ENCODE peak calls at places on chromosomes 6 and 20, in six cellular contexts. One of them, this sample, is unnamed.

GRCh38 chr6:1949533-1949932 is 295.9 kb downstream of the GMDS start:
- DNase-seq in heart left ventricle: no peak
- DNase-seq in adrenal gland: no peak
- DNase-seq in right cardiac atrium: no peak
- DNase-seq in uterus: no peak
- DNase-seq in thyroid gland: no peak
- DNase-seq in this sample: no peak

GRCh38 chr6:140059947-140060346 is 685.5 kb upstream of the CITED2 start:
- DNase-seq in heart left ventricle: no peak
- DNase-seq in adrenal gland: no peak
- DNase-seq in right cardiac atrium: no peak
- DNase-seq in uterus: no peak
- DNase-seq in thyroid gland: no peak
- DNase-seq in this sample: no peak

GRCh38 chr20:53829706-53830521 is 236.3 kb upstream of the ZNF217 start:
- DNase-seq in heart left ventricle: no peak
- DNase-seq in adrenal gland: no peak
- DNase-seq in right cardiac atrium: no peak
- DNase-seq in uterus: no peak
- DNase-seq in thyroid gland: peak; percentile 45
- DNase-seq in this sample: no peak

GRCh38 chr20:50098259-50098658 is 14.7 kb downstream of the UBE2V1 start:
- DNase-seq in heart left ventricle: no peak
- DNase-seq in adrenal gland: no peak
- DNase-seq in right cardiac atrium: no peak
- DNase-seq in uterus: no peak
- DNase-seq in thyroid gland: no peak
- DNase-seq in this sample: no peak

GRCh38 chr6:52603000-52603795 is 26.3 kb upstream of the TRAM2 start:
- DNase-seq in heart left ventricle: no peak
- DNase-seq in adrenal gland: no peak
- DNase-seq in right cardiac atrium: no peak
- DNase-seq in uterus: no peak
- DNase-seq in thyroid gland: no peak
- DNase-seq in this sample: no peak

GRCh38 chr6:36685198-36685919 is 6.8 kb downstream of the CDKN1A start:
- DNase-seq in heart left ventricle: no peak
- DNase-seq in adrenal gland: no peak
- DNase-seq in right cardiac atrium: no peak
- DNase-seq in uterus: no peak
- DNase-seq in thyroid gland: no peak
- DNase-seq in this sample: no peak

GRCh38 chr6:135271626-135272025 is 90.5 kb downstream of the MYB start:
- DNase-seq in heart left ventricle: no peak
- DNase-seq in adrenal gland: no peak
- DNase-seq in right cardiac atrium: no peak
- DNase-seq in uterus: no peak
- DNase-seq in thyroid gland: no peak
- DNase-seq in this sample: no peak

GRCh38 chr6:11729083-11729482 is 49.5 kb downstream of the ADTRP start:
- DNase-seq in heart left ventricle: no peak
- DNase-seq in adrenal gland: no peak
- DNase-seq in right cardiac atrium: no peak
- DNase-seq in uterus: no peak
- DNase-seq in thyroid gland: no peak
- DNase-seq in this sample: no peak

GRCh38 chr6:105781905-105782304 is 304.2 kb upstream of the PRDM1 start:
- DNase-seq in heart left ventricle: no peak
- DNase-seq in adrenal gland: no peak
- DNase-seq in right cardiac atrium: no peak
- DNase-seq in uterus: no peak
- DNase-seq in thyroid gland: no peak
- DNase-seq in this sample: no peak

GRCh38 chr20:61173966-61174725 is 77.9 kb upstream of the CDH4 start:
- DNase-seq in heart left ventricle: no peak
- DNase-seq in adrenal gland: no peak
- DNase-seq in right cardiac atrium: no peak
- DNase-seq in uterus: no peak
- DNase-seq in thyroid gland: no peak
- DNase-seq in this sample: no peak

GRCh38 chr6:13992417-13993055 is 67.8 kb downstream of the RNF182 start:
- DNase-seq in heart left ventricle: no peak
- DNase-seq in adrenal gland: no peak
- DNase-seq in right cardiac atrium: no peak
- DNase-seq in uterus: no peak
- DNase-seq in thyroid gland: no peak
- DNase-seq in this sample: no peak

GRCh38 chr20:8305449-8305978 is 173.4 kb downstream of the PLCB1 start:
- DNase-seq in heart left ventricle: no peak
- DNase-seq in adrenal gland: peak; percentile 18
- DNase-seq in right cardiac atrium: peak; percentile 47
- DNase-seq in uterus: peak; percentile 15
- DNase-seq in thyroid gland: peak; percentile 31
- DNase-seq in this sample: peak; percentile 85

GRCh38 chr6:107817784-107818183 is 6.3 kb downstream of the SCML4 start:
- DNase-seq in heart left ventricle: no peak
- DNase-seq in adrenal gland: no peak
- DNase-seq in right cardiac atrium: no peak
- DNase-seq in uterus: no peak
- DNase-seq in thyroid gland: no peak
- DNase-seq in this sample: no peak

GRCh38 chr6:42104807-42105713 is 37.4 kb downstream of the C6orf132 start:
- DNase-seq in heart left ventricle: no peak
- DNase-seq in adrenal gland: no peak
- DNase-seq in right cardiac atrium: no peak
- DNase-seq in uterus: no peak
- DNase-seq in thyroid gland: no peak
- DNase-seq in this sample: peak; percentile 40

GRCh38 chr20:61976650-61977332 is 88.9 kb downstream of the TAF4 start:
- DNase-seq in heart left ventricle: no peak
- DNase-seq in adrenal gland: no peak
- DNase-seq in right cardiac atrium: no peak
- DNase-seq in uterus: no peak
- DNase-seq in thyroid gland: no peak
- DNase-seq in this sample: no peak

GRCh38 chr6:36730424-36731380 is 33.1 kb downstream of the RAB44 start:
- DNase-seq in heart left ventricle: no peak
- DNase-seq in adrenal gland: no peak
- DNase-seq in right cardiac atrium: peak; percentile 17
- DNase-seq in uterus: no peak
- DNase-seq in thyroid gland: no peak
- DNase-seq in this sample: no peak

GRCh38 chr6:14079433-14079832 is 38.1 kb upstream of the CD83 start:
- DNase-seq in heart left ventricle: no peak
- DNase-seq in adrenal gland: no peak
- DNase-seq in right cardiac atrium: peak; percentile 84
- DNase-seq in uterus: no peak
- DNase-seq in thyroid gland: no peak
- DNase-seq in this sample: no peak

GRCh38 chr6:138499303-138499991 is at the start of gene NHSL1:
- DNase-seq in heart left ventricle: no peak
- DNase-seq in adrenal gland: no peak
- DNase-seq in right cardiac atrium: no peak
- DNase-seq in uterus: no peak
- DNase-seq in thyroid gland: no peak
- DNase-seq in this sample: no peak

GRCh38 chr6:99294786-99295185 is 54.7 kb downstream of the FAXC start:
- DNase-seq in heart left ventricle: no peak
- DNase-seq in adrenal gland: no peak
- DNase-seq in right cardiac atrium: no peak
- DNase-seq in uterus: no peak
- DNase-seq in thyroid gland: no peak
- DNase-seq in this sample: no peak

GRCh38 chr20:48823960-48824497 is 3.8 kb downstream of the PREX1 start:
- DNase-seq in heart left ventricle: no peak
- DNase-seq in adrenal gland: no peak
- DNase-seq in right cardiac atrium: no peak
- DNase-seq in uterus: no peak
- DNase-seq in thyroid gland: no peak
- DNase-seq in this sample: no peak

GRCh38 chr6:109318328-109318876 is 63.9 kb downstream of the CD164 start:
- DNase-seq in heart left ventricle: no peak
- DNase-seq in adrenal gland: no peak
- DNase-seq in right cardiac atrium: no peak
- DNase-seq in uterus: no peak
- DNase-seq in thyroid gland: peak; percentile 40
- DNase-seq in this sample: peak; percentile 73

GRCh38 chr20:24855848-24856247 is 93.2 kb upstream of the CST7 start:
- DNase-seq in heart left ventricle: no peak
- DNase-seq in adrenal gland: no peak
- DNase-seq in right cardiac atrium: no peak
- DNase-seq in uterus: no peak
- DNase-seq in thyroid gland: no peak
- DNase-seq in this sample: no peak
- H3K9me3 ChIP-seq in heart left ventricle: peaks cover 8% of the 10 kb centered on the region
- H3K9me3 ChIP-seq in adrenal gland: no peaks in the 10 kb centered on the region
- H3K9me3 ChIP-seq in right cardiac atrium: peaks cover 3% of the 10 kb centered on the region
- H3K9me3 ChIP-seq in uterus: no peaks in the 10 kb centered on the region
- H3K9me3 ChIP-seq in thyroid gland: no peaks in the 10 kb centered on the region
- H3K9me3 ChIP-seq in this sample: no peaks in the 10 kb centered on the region

DNA sequence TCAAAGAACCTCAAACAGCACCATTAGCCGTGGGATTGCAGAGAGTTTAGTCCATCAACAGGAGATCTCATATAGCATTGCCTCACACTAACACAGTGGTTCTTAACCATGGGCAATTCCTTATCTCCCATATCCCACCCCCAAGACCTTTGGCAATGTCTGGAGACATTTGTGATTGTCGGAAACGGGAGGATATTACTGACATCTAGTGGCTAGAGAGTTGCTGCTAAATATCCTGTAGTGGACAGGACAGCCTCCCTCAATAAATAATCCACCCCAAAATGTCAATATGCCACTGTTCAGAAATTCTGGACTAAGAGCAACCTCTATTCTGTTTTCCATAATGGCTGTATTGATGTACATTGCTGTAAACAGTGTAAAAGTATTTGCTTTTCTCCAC is 210.1 kb upstream of the CCN2 start:
- DNase-seq in heart left ventricle: no peak
- DNase-seq in adrenal gland: no peak
- DNase-seq in right cardiac atrium: no peak
- DNase-seq in uterus: no peak
- DNase-seq in thyroid gland: no peak
- DNase-seq in this sample: no peak
- H3K9me3 ChIP-seq in heart left ventricle: peaks cover 3% of the 10 kb centered on the region
- H3K9me3 ChIP-seq in adrenal gland: no peaks in the 10 kb centered on the region
- H3K9me3 ChIP-seq in right cardiac atrium: no peaks in the 10 kb centered on the region
- H3K9me3 ChIP-seq in uterus: no peaks in the 10 kb centered on the region
- H3K9me3 ChIP-seq in thyroid gland: no peaks in the 10 kb centered on the region
- H3K9me3 ChIP-seq in this sample: no peaks in the 10 kb centered on the region

DNA sequence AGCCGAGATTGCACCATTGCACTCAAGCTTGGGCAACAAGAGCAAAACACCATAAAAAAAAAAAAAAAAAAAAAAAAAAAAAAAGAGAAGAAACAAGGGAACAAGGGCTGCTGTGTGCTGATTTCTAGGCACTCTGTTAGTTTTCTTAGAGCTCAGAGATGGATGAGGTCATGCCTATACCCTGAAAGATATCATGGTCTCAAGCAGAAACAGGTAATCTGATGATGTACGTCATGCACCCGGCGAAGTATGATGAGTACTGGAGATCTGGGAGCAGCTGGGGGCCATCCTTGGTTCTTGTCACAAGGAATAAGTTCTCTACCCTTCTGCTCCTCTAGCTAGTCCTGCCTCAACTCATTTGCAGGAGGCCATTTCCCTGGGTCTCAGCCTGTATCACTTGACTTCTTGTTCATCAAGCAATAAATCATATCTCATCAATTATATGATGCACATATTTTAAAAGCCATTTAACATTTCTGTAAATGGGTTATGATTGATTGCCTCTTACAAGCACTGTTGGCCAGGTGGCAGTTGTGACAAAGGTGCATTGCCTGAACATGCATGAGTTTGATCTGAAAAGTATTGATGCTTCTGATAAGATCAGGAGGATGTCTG is 517.2 kb downstream of the DHX35 start:
- DNase-seq in heart left ventricle: no peak
- DNase-seq in adrenal gland: no peak
- DNase-seq in right cardiac atrium: no peak
- DNase-seq in uterus: no peak
- DNase-seq in thyroid gland: no peak
- DNase-seq in this sample: no peak
- H3K9me3 ChIP-seq in heart left ventricle: no peaks in the 10 kb centered on the region
- H3K9me3 ChIP-seq in adrenal gland: no peaks in the 10 kb centered on the region
- H3K9me3 ChIP-seq in right cardiac atrium: no peaks in the 10 kb centered on the region
- H3K9me3 ChIP-seq in uterus: no peaks in the 10 kb centered on the region
- H3K9me3 ChIP-seq in thyroid gland: no peaks in the 10 kb centered on the region
- H3K9me3 ChIP-seq in this sample: no peaks in the 10 kb centered on the region

GRCh38 chr6:169894377-169894960 is 143.0 kb downstream of the ERMARD start:
- DNase-seq in heart left ventricle: no peak
- DNase-seq in adrenal gland: no peak
- DNase-seq in right cardiac atrium: no peak
- DNase-seq in uterus: no peak
- DNase-seq in thyroid gland: no peak
- DNase-seq in this sample: no peak
- H3K9me3 ChIP-seq in heart left ventricle: no peaks in the 10 kb centered on the region
- H3K9me3 ChIP-seq in adrenal gland: no peaks in the 10 kb centered on the region
- H3K9me3 ChIP-seq in right cardiac atrium: no peaks in the 10 kb centered on the region
- H3K9me3 ChIP-seq in uterus: no peaks in the 10 kb centered on the region
- H3K9me3 ChIP-seq in thyroid gland: no peaks in the 10 kb centered on the region
- H3K9me3 ChIP-seq in this sample: no peaks in the 10 kb centered on the region

DNA sequence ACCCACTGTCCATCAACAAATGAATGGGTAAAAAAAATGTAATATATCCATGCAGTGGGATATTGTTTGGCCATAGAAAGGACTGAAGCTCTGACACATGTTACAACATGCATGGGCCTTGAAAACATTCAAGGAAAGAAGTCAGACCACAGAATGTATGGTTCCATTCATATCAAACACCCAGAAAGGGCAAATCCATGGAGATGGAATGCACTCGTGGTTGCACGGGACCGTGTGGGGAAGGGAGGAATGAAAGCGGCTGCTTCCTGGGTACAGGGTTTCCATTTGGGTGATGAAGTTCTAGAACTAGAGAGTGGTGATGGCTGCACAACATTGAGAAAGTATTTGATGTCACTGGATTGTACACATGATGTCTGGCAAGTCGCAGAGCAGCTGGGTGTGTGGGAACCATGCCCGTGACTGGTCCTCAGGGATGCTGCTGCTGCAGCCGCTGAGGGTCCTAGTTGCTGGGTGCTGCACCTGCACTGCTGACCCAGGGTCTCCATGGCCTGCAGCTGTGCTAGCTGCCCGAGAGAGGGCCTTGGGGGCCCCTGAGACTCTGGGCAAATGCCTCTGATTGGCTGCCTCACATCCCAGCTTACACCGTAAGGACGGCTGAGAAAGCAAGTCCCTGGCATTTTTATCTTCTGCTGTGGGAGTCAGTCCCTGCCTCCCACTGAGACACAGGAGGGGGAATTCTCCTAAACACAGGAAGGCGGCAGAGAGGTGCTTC is 220.2 kb downstream of the NRN1 start:
- DNase-seq in heart left ventricle: no peak
- DNase-seq in adrenal gland: no peak
- DNase-seq in right cardiac atrium: no peak
- DNase-seq in uterus: no peak
- DNase-seq in thyroid gland: no peak
- DNase-seq in this sample: no peak
- H3K9me3 ChIP-seq in heart left ventricle: no peaks in the 10 kb centered on the region
- H3K9me3 ChIP-seq in adrenal gland: no peaks in the 10 kb centered on the region
- H3K9me3 ChIP-seq in right cardiac atrium: no peaks in the 10 kb centered on the region
- H3K9me3 ChIP-seq in uterus: no peaks in the 10 kb centered on the region
- H3K9me3 ChIP-seq in thyroid gland: no peaks in the 10 kb centered on the region
- H3K9me3 ChIP-seq in this sample: no peaks in the 10 kb centered on the region

GRCh38 chr6:117624869-117625481 is 22.7 kb upstream of the GOPC start:
- DNase-seq in heart left ventricle: no peak
- DNase-seq in adrenal gland: no peak
- DNase-seq in right cardiac atrium: no peak
- DNase-seq in uterus: no peak
- DNase-seq in thyroid gland: no peak
- DNase-seq in this sample: no peak
- H3K9me3 ChIP-seq in heart left ventricle: peaks cover 13% of the 10 kb centered on the region
- H3K9me3 ChIP-seq in adrenal gland: peaks cover 6% of the 10 kb centered on the region
- H3K9me3 ChIP-seq in right cardiac atrium: no peaks in the 10 kb centered on the region
- H3K9me3 ChIP-seq in uterus: no peaks in the 10 kb centered on the region
- H3K9me3 ChIP-seq in thyroid gland: peaks cover 4% of the 10 kb centered on the region
- H3K9me3 ChIP-seq in this sample: no peaks in the 10 kb centered on the region